ENCODE peak calls at places on chromosome 21, in five cellular contexts. P is prostate gland; K is head of caudate nucleus; G is activated T-helper 9 cell treated with anti-CD3 and anti-CD28 coated beads, Interleukin-2, amount 50 U/mL, for 16 hours; E is smooth muscle cell of the brain vasculature. N is an unnamed sample.
A peak's percentile ranks its signal among the peaks of the same experiment; 100 is the strongest.

GRCh38 chr21:28325618-28326017 is 667.1 kb downstream of the LTN1 start:
- DNase-seq in P (no peak), E (no peak), K (no peak), G (no peak), N (no peak)

GRCh38 chr21:22925032-22925431 is 1926.8 kb downstream of the NCAM2 start:
- DNase-seq in K (no peak), G (no peak), P (no peak), E (no peak), N (no peak)

GRCh38 chr21:41878831-41879189 is 334 bp downstream of the PRDM15 start:
- DNase-seq in G (peak; percentile 68), P (peak; percentile 74), K (peak; percentile 88), E (no peak), N (peak; percentile 78)

GRCh38 chr21:46124926-46125845 is 27.3 kb downstream of the COL6A2 start:
- DNase-seq in G (no peak), E (no peak), K (peak; percentile 41), P (no peak), N (no peak)

GRCh38 chr21:37198989-37199924 is 67.9 kb downstream of the VPS26C start:
- DNase-seq in P (no peak), E (peak; percentile 39), G (no peak), K (no peak), N (no peak)

GRCh38 chr21:46368533-46369285 is 44.8 kb downstream of the PCNT start:
- DNase-seq in G (peak; percentile 11), P (no peak), K (no peak), E (no peak), N (no peak)

GRCh38 chr21:41970751-41971653 is 17.2 kb upstream of the C2CD2 start:
- DNase-seq in K (no peak), P (no peak), G (no peak), E (no peak), N (no peak)

GRCh38 chr21:45995686-45996179 is 14.2 kb downstream of the COL6A1 start:
- DNase-seq in K (peak; percentile 39), G (no peak), P (no peak), E (no peak), N (peak; percentile 49)

GRCh38 chr21:45979141-45979631 is 2.4 kb upstream of the COL6A1 start:
- DNase-seq in P (no peak), K (no peak), G (no peak), E (no peak), N (no peak)

N was measured in breast epithelium.